ENCODE peak calls at places on chromosome 15, in four cellular contexts. V, D, S and H are unnamed samples.

GRCh38 chr15:89150762-89151305 is 62.6 kb downstream of the ABHD2 start:
- DNase-seq in V (no peak), D (no peak), S (no peak), H (no peak)

GRCh38 chr15:39511000-39511914 is 69.6 kb upstream of the THBS1 start:
- DNase-seq in V (no peak), D (peak; percentile 91), S (no peak), H (no peak)

GRCh38 chr15:22951381-22952280 is 28.5 kb downstream of the CYFIP1 start:
- DNase-seq in V (no peak), D (no peak), S (no peak), H (no peak)

GRCh38 chr15:99707481-99708270 is 25.6 kb downstream of the LYSMD4 start:
- DNase-seq in V (no peak), D (peak; percentile 71), S (no peak), H (no peak)

GRCh38 chr15:42313463-42313862 is 40.2 kb upstream of the TMEM87A start:
- DNase-seq in V (no peak), D (no peak), S (no peak), H (no peak)

GRCh38 chr15:73617310-73617709 is 15.9 kb downstream of the NPTN start:
- DNase-seq in V (no peak), D (peak; percentile 61), S (no peak), H (no peak)

GRCh38 chr15:76206325-76206976 is 104.8 kb downstream of the ETFA start:
- DNase-seq in V (peak; percentile 33), D (peak; percentile 67), S (no peak), H (no peak)

GRCh38 chr15:100463515-100463914 is 65.2 kb downstream of the CERS3 start:
- DNase-seq in V (peak; percentile 63), D (no peak), S (no peak), H (no peak)

GRCh38 chr15:101559938-101560337 is 70.4 kb upstream of the PCSK6 start:
- DNase-seq in V (no peak), D (no peak), S (peak; percentile 63), H (peak; percentile 54)

GRCh38 chr15:40582726-40583246 is 11.3 kb upstream of the KNL1 start:
- DNase-seq in V (peak; percentile 79), D (peak; percentile 11), S (no peak), H (no peak)

GRCh38 chr15:58537033-58537432 is 105.2 kb downstream of the LIPC start:
- DNase-seq in V (no peak), D (no peak), S (no peak), H (no peak)

GRCh38 chr15:91678003-91678402 is 175.5 kb upstream of the SLCO3A1 start:
- DNase-seq in V (no peak), D (no peak), S (no peak), H (no peak)

GRCh38 chr15:66004618-66005262 is 135.4 kb downstream of the RAB11A start:
- DNase-seq in V (no peak), D (peak; percentile 21), S (peak; percentile 45), H (peak; percentile 25)

GRCh38 chr15:60128000-60128376 is 123.9 kb downstream of the FOXB1 start:
- DNase-seq in V (peak; percentile 63), D (peak; percentile 62), S (no peak), H (no peak)

GRCh38 chr15:60128710-60129109 is 124.6 kb downstream of the FOXB1 start:
- DNase-seq in V (peak; percentile 42), D (no peak), S (no peak), H (no peak)

GRCh38 chr15:60125334-60125733 is 121.2 kb downstream of the FOXB1 start:
- DNase-seq in V (no peak), D (no peak), S (no peak), H (no peak)

GRCh38 chr15:60124460-60125070 is 120.5 kb downstream of the FOXB1 start:
- DNase-seq in V (no peak), D (no peak), S (no peak), H (peak; percentile 52)

GRCh38 chr15:60126661-60127060 is 122.5 kb downstream of the FOXB1 start:
- DNase-seq in V (no peak), D (no peak), S (no peak), H (no peak)
- H3K4me3 ChIP-seq in V (no peak overlapping the region), D (no peak overlapping the region), S (no peak overlapping the region), H (no peak overlapping the region)

GRCh38 chr15:77737238-77738037 is 104.7 kb upstream of the LINGO1 start:
- DNase-seq in V (no peak), D (no peak), S (no peak), H (no peak)

GRCh38 chr15:77742127-77742526 is 109.4 kb upstream of the LINGO1 start:
- DNase-seq in V (no peak), D (no peak), S (no peak), H (no peak)

GRCh38 chr15:77738038-77738370 is 105.3 kb upstream of the LINGO1 start:
- DNase-seq in V (no peak), D (no peak), S (no peak), H (no peak)

GRCh38 chr15:77738441-77739437 is 106.0 kb upstream of the LINGO1 start:
- DNase-seq in V (no peak), D (no peak), S (no peak), H (no peak)

GRCh38 chr15:77739591-77740378 is 107.1 kb upstream of the LINGO1 start:
- DNase-seq in V (no peak), D (no peak), S (no peak), H (no peak)
- H3K4me3 ChIP-seq in V (no peak overlapping the region), D (no peak overlapping the region), S (no peak overlapping the region), H (no peak overlapping the region)

GRCh38 chr15:38068600-38068999 is 134.2 kb downstream of the TMCO5A start:
- DNase-seq in V (no peak), D (peak; percentile 21), S (no peak), H (no peak)

GRCh38 chr15:38066612-38067011 is 132.2 kb downstream of the TMCO5A start:
- DNase-seq in V (no peak), D (no peak), S (no peak), H (no peak)

GRCh38 chr15:38070778-38071177 is 136.3 kb downstream of the TMCO5A start:
- DNase-seq in V (no peak), D (peak; percentile 20), S (no peak), H (no peak)

GRCh38 chr15:38069506-38069905 is 135.1 kb downstream of the TMCO5A start:
- DNase-seq in V (peak; percentile 79), D (peak; percentile 91), S (no peak), H (no peak)

DNA sequence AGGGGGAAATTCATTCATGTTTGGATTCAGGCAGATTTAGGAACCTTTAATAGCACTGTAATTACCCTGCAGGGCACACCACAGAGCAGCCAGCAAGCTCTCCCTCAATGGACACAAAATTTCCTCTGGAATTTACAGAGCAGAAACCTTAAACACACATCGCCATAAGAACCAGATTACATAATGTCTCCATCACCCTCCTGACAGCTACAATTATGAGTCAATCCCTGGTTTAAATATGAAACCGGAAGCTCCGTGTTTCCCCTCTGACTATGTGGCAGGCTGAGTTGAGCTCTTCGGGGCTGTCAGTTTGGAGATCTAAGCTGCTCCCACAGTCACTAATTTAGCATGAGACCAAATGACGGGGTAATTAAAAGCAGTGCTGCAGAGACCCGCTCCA is 134.6 kb downstream of the TMCO5A start:
- DNase-seq in V (peak; percentile 78), D (peak; percentile 82), S (peak; percentile 4), H (peak; percentile 25)
- H3K4me3 ChIP-seq in V (peak overlapping the region; percentile 44), D (peak overlapping the region; percentile 5), S (no peak overlapping the region), H (no peak overlapping the region)

DNA sequence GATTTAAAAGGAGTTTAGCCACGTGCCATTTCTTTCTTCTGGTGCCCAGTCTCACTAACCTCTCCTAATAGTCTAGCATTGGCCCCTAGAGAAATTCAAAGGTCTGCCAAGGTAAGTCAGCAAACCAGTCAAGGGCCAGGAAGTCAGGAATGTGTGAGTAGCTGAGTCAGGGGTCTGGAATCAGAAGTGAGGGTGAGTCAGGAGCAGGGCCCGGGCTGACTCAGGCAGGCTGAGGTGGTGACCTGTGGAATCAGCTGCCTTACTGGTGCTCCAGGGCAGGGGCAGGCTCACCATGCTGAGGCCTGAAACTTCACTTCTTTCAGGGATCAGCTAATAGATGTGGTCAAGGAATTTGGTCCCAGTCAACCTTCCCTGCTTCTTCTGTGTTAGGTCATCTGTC is 105.8 kb upstream of the MYZAP start:
- DNase-seq in V (peak; percentile 93), D (peak; percentile 91), S (no peak), H (no peak)
- H3K4me3 ChIP-seq in V (no peak overlapping the region), D (no peak overlapping the region), S (no peak overlapping the region), H (no peak overlapping the region)

GRCh38 chr15:63191895-63192603 is 2.6 kb downstream of the RAB8B start:
- DNase-seq in V (no peak), D (no peak), S (peak; percentile 73), H (peak; percentile 98)
- H3K4me3 ChIP-seq in V (no peak overlapping the region), D (peak overlapping the region; percentile 30), S (no peak overlapping the region), H (peak overlapping the region; percentile 90)

GRCh38 chr15:70533931-70534742 is 229.2 kb downstream of the UACA start:
- DNase-seq in V (no peak), D (peak; percentile 35), S (no peak), H (no peak)
- H3K4me3 ChIP-seq in V (no peak overlapping the region), D (no peak overlapping the region), S (no peak overlapping the region), H (no peak overlapping the region)

DNA sequence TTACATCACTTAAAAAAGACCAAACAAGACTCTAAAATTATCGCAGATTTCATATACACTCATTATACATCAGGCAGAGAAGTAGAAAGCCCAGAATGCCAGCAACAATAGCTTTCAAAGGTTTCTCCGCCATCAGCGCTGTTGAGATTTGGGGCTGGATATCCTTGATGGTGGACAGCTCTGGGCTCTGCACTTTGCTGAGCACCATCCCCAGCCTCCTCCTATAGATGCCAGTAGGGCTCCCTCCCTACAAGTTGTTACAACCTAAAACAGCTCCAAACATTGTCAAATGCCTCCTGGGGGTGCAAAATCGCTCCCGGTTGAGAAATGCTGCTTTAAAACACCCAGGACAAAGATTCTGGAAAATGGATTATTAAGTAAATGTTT is 73.5 kb downstream of the ATP10A start:
- DNase-seq in V (no peak), D (no peak), S (no peak), H (no peak)
- H3K4me3 ChIP-seq in V (no peak overlapping the region), D (no peak overlapping the region), S (no peak overlapping the region), H (no peak overlapping the region)